ENCODE peak calls at places on chromosomes 13 and 19, in ten cellular contexts. A is mesenteric fat pad; E is endothelial cell; D is GM04504; P is mesothelial cell of epicardium; H is CD4-positive, alpha-beta memory T cell; U is activated T-helper 9 cell treated with anti-CD3 and anti-CD28 coated beads, Interleukin-2, amount 50 U/mL, for 16 hours; C is esophagus squamous epithelium; I is AG04450; R is stimulated activated CD4-positive, alpha-beta T cell treated with anti-CD3 and anti-CD28 coated beads, Interleukin-15, amount 100 ng/mL, for 1 hour. K is an unnamed sample.

GRCh38 chr13:40460116-40460515 is 206.3 kb downstream of the FOXO1 start:
- DNase-seq in A (peak), E (no peak), D (peak), P (no peak), H (no peak), U (no peak), C (no peak), I (no peak), R (no peak), K (no peak)

GRCh38 chr19:46975918-46976782 is 43.5 kb upstream of the NPAS1 start:
- DNase-seq in A (peak), E (no peak), D (peak), P (peak), H (no peak), U (no peak), C (no peak), I (peak), R (no peak), K (peak)

GRCh38 chr13:80134360-80134759 is 206.6 kb downstream of the SPRY2 start:
- DNase-seq in A (no peak), E (no peak), D (no peak), P (no peak), H (no peak), U (no peak), C (no peak), I (no peak), R (no peak), K (no peak)

GRCh38 chr19:39276740-39277139 is 8.5 kb downstream of the IFNL2 start:
- DNase-seq in A (no peak), E (no peak), D (no peak), P (no peak), H (no peak), U (no peak), C (no peak), I (no peak), R (no peak), K (no peak)

GRCh38 chr19:16316506-16316882 is 8.1 kb upstream of the KLF2 start:
- DNase-seq in A (no peak), E (no peak), D (no peak), P (no peak), H (no peak), U (no peak), C (no peak), I (no peak), R (no peak), K (no peak)

GRCh38 chr19:19404879-19405860 is at the start of gene GATAD2A:
- DNase-seq in A (peak), E (peak), D (peak), P (peak), H (peak), U (peak), C (peak), I (peak), R (peak), K (peak)

GRCh38 chr13:64817721-64818120 is 2412.4 kb downstream of the PCDH9 start:
- DNase-seq in A (no peak), E (no peak), D (no peak), P (no peak), H (no peak), U (no peak), C (no peak), I (no peak), R (no peak), K (no peak)

GRCh38 chr13:43787998-43788397 is 1.2 kb upstream of the ENOX1 start:
- DNase-seq in A (no peak), E (peak), D (no peak), P (no peak), H (no peak), U (no peak), C (no peak), I (no peak), R (no peak), K (peak)

GRCh38 chr13:20401958-20402856 is 123.5 kb downstream of the CRYL1 start:
- DNase-seq in A (peak), E (no peak), D (no peak), P (no peak), H (no peak), U (no peak), C (no peak), I (no peak), R (no peak), K (peak)

GRCh38 chr19:35712910-35713845 is 4.6 kb upstream of the KMT2B start:
- DNase-seq in A (no peak), E (no peak), D (no peak), P (no peak), H (peak), U (peak), C (no peak), I (no peak), R (no peak), K (no peak)

GRCh38 chr13:37361608-37362007 is 237.0 kb downstream of the POSTN start:
- DNase-seq in A (no peak), E (no peak), D (no peak), P (no peak), H (no peak), U (no peak), C (no peak), I (no peak), R (no peak), K (no peak)

GRCh38 chr13:50387124-50387581 is 371.9 kb downstream of the KCNRG start:
- DNase-seq in A (no peak), E (no peak), D (no peak), P (no peak), H (peak), U (no peak), C (no peak), I (no peak), R (no peak), K (peak)

GRCh38 chr19:2032296-2032941 is 16.9 kb upstream of the BTBD2 start:
- DNase-seq in A (peak), E (peak), D (peak), P (no peak), H (peak), U (no peak), C (peak), I (no peak), R (no peak), K (peak)

GRCh38 chr19:55301459-55302331 is 17.9 kb downstream of the BRSK1 start:
- DNase-seq in A (peak), E (peak), D (peak), P (peak), H (peak), U (peak), C (no peak), I (peak), R (peak), K (peak)

GRCh38 chr19:15631817-15632216 is 8.9 kb upstream of the CYP4F3 start:
- DNase-seq in A (no peak), E (no peak), D (no peak), P (no peak), H (peak), U (peak), C (no peak), I (no peak), R (no peak), K (peak)

GRCh38 chr13:99970761-99971575 is 599 bp downstream of the ZIC5 start:
- DNase-seq in A (peak), E (peak), D (no peak), P (no peak), H (no peak), U (no peak), C (no peak), I (no peak), R (no peak), K (no peak)

GRCh38 chr19:39406656-39407393 is at the start of gene ZFP36:
- DNase-seq in A (peak), E (peak), D (peak), P (peak), H (peak), U (peak), C (peak), I (peak), R (peak), K (peak)

GRCh38 chr13:34762312-34762711 is 179.8 kb upstream of the NBEA start:
- DNase-seq in A (no peak), E (no peak), D (peak), P (no peak), H (no peak), U (no peak), C (no peak), I (no peak), R (no peak), K (peak)

GRCh38 chr19:38658462-38659306 is 11.2 kb downstream of the ACTN4 start:
- DNase-seq in A (no peak), E (no peak), D (peak), P (no peak), H (no peak), U (no peak), C (no peak), I (peak), R (no peak), K (peak)

GRCh38 chr13:105139380-105140285 is 1395.8 kb downstream of the EFNB2 start:
- DNase-seq in A (no peak), E (no peak), D (no peak), P (no peak), H (peak), U (peak), C (peak), I (no peak), R (peak), K (no peak)

GRCh38 chr19:13262450-13262849 is 112.2 kb downstream of the IER2 start:
- DNase-seq in A (no peak), E (no peak), D (peak), P (no peak), H (peak), U (no peak), C (no peak), I (no peak), R (no peak), K (peak)

GRCh38 chr13:36559388-36559787 is 114.4 kb upstream of the SERTM1 start:
- DNase-seq in A (no peak), E (no peak), D (no peak), P (no peak), H (no peak), U (no peak), C (no peak), I (no peak), R (no peak), K (peak)

GRCh38 chr13:81487151-81487550 is 1146.2 kb upstream of the SPRY2 start:
- DNase-seq in A (no peak), E (peak), D (no peak), P (no peak), H (no peak), U (no peak), C (no peak), I (no peak), R (no peak), K (peak)

GRCh38 chr13:51420681-51421476 is 32.0 kb downstream of the INTS6 start:
- DNase-seq in A (no peak), E (no peak), D (no peak), P (no peak), H (peak), U (no peak), C (no peak), I (no peak), R (no peak), K (no peak)